ENCODE peak calls at places on chromosomes 7 and 10, in four cellular contexts. One of them, this sample, is unnamed. For H3K4me1 and H3K9me3, the result is how much of the 10 kb centered on the place peaks cover.

GRCh38 chr7:47801423-47801822 is 146.8 kb downstream of the PKD1L1 start:
- DNase-seq in esophagus squamous epithelium: no peak
- DNase-seq in K562: no peak
- DNase-seq in fibroblast of lung: no peak
- DNase-seq in this sample: no peak

GRCh38 chr10:102449321-102450123 is 1.8 kb downstream of the C10orf95 start:
- DNase-seq in esophagus squamous epithelium: peak
- DNase-seq in K562: peak
- DNase-seq in fibroblast of lung: peak
- DNase-seq in this sample: peak

GRCh38 chr7:72325561-72325960 is 86.6 kb downstream of the CALN1 start:
- DNase-seq in esophagus squamous epithelium: no peak
- DNase-seq in K562: no peak
- DNase-seq in fibroblast of lung: no peak
- DNase-seq in this sample: no peak

GRCh38 chr7:76296743-76297740 is 5.4 kb upstream of the HSPB1 start:
- DNase-seq in esophagus squamous epithelium: peak
- DNase-seq in K562: no peak
- DNase-seq in fibroblast of lung: peak
- DNase-seq in this sample: no peak

GRCh38 chr7:105673367-105674188 is 92.3 kb upstream of the EFCAB10 start:
- DNase-seq in esophagus squamous epithelium: no peak
- DNase-seq in K562: no peak
- DNase-seq in fibroblast of lung: peak
- DNase-seq in this sample: no peak

GRCh38 chr7:36760856-36761762 is 36.8 kb upstream of the AOAH start:
- DNase-seq in esophagus squamous epithelium: no peak
- DNase-seq in K562: no peak
- DNase-seq in fibroblast of lung: no peak
- DNase-seq in this sample: no peak

GRCh38 chr7:106071356-106071998 is 40.6 kb downstream of the SYPL1 start:
- DNase-seq in esophagus squamous epithelium: no peak
- DNase-seq in K562: no peak
- DNase-seq in fibroblast of lung: peak
- DNase-seq in this sample: no peak

GRCh38 chr7:131627589-131628212 is 71.3 kb upstream of the PODXL start:
- DNase-seq in esophagus squamous epithelium: no peak
- DNase-seq in K562: no peak
- DNase-seq in fibroblast of lung: no peak
- DNase-seq in this sample: no peak

GRCh38 chr7:22399091-22399490 is 42.1 kb upstream of the RAPGEF5 start:
- DNase-seq in esophagus squamous epithelium: no peak
- DNase-seq in K562: no peak
- DNase-seq in fibroblast of lung: no peak
- DNase-seq in this sample: no peak

GRCh38 chr7:134702366-134703240 is 56.0 kb downstream of the BPGM start:
- DNase-seq in esophagus squamous epithelium: no peak
- DNase-seq in K562: no peak
- DNase-seq in fibroblast of lung: no peak
- DNase-seq in this sample: peak

GRCh38 chr10:113126506-113127192 is 176.6 kb downstream of the TCF7L2 start:
- DNase-seq in esophagus squamous epithelium: no peak
- DNase-seq in K562: no peak
- DNase-seq in fibroblast of lung: peak
- DNase-seq in this sample: peak

GRCh38 chr10:68132391-68132790 is 23.1 kb downstream of the MYPN start:
- DNase-seq in esophagus squamous epithelium: no peak
- DNase-seq in K562: no peak
- DNase-seq in fibroblast of lung: no peak
- DNase-seq in this sample: no peak

GRCh38 chr7:82057476-82057875 is 287.6 kb upstream of the HGF start:
- DNase-seq in esophagus squamous epithelium: no peak
- DNase-seq in K562: no peak
- DNase-seq in fibroblast of lung: peak
- DNase-seq in this sample: no peak

GRCh38 chr7:159062596-159062995 is 82.1 kb downstream of the VIPR2 start:
- DNase-seq in esophagus squamous epithelium: no peak
- DNase-seq in K562: no peak
- DNase-seq in fibroblast of lung: no peak
- DNase-seq in this sample: no peak

GRCh38 chr10:100489388-100489787 is 26.6 kb downstream of the WNT8B start:
- DNase-seq in esophagus squamous epithelium: no peak
- DNase-seq in K562: no peak
- DNase-seq in fibroblast of lung: no peak
- DNase-seq in this sample: no peak

GRCh38 chr7:128801667-128802066 is 9.9 kb downstream of the CCDC136 start:
- DNase-seq in esophagus squamous epithelium: no peak
- DNase-seq in K562: no peak
- DNase-seq in fibroblast of lung: no peak
- DNase-seq in this sample: no peak

GRCh38 chr7:44308741-44309270 is 16.6 kb downstream of the CAMK2B start:
- DNase-seq in esophagus squamous epithelium: no peak
- DNase-seq in K562: peak
- DNase-seq in fibroblast of lung: no peak
- DNase-seq in this sample: peak

GRCh38 chr10:129767751-129768150 is 196.3 kb downstream of the EBF3 start:
- DNase-seq in esophagus squamous epithelium: no peak
- DNase-seq in K562: no peak
- DNase-seq in fibroblast of lung: no peak
- DNase-seq in this sample: no peak

GRCh38 chr7:150962743-150963399 is 15.2 kb downstream of the KCNH2 start:
- DNase-seq in esophagus squamous epithelium: no peak
- DNase-seq in K562: peak
- DNase-seq in fibroblast of lung: no peak
- DNase-seq in this sample: peak

GRCh38 chr7:147547252-147547897 is 1043.2 kb upstream of the C7orf33 start:
- DNase-seq in esophagus squamous epithelium: no peak
- DNase-seq in K562: no peak
- DNase-seq in fibroblast of lung: peak
- DNase-seq in this sample: peak

GRCh38 chr10:36624551-36625100 is 500.8 kb upstream of the ANKRD30A start:
- DNase-seq in esophagus squamous epithelium: no peak
- DNase-seq in K562: no peak
- DNase-seq in fibroblast of lung: no peak
- DNase-seq in this sample: no peak

GRCh38 chr7:105876964-105877601 is 684 bp upstream of the ATXN7L1 start:
- DNase-seq in esophagus squamous epithelium: no peak
- DNase-seq in K562: peak
- DNase-seq in fibroblast of lung: peak
- DNase-seq in this sample: peak

GRCh38 chr7:131827421-131827820 is 271.0 kb upstream of the PODXL start:
- DNase-seq in esophagus squamous epithelium: no peak
- DNase-seq in K562: no peak
- DNase-seq in fibroblast of lung: peak
- DNase-seq in this sample: no peak

GRCh38 chr10:84375011-84375410 is 46.6 kb downstream of the CCSER2 start:
- DNase-seq in esophagus squamous epithelium: no peak
- DNase-seq in K562: peak
- DNase-seq in fibroblast of lung: peak
- DNase-seq in this sample: peak

GRCh38 chr10:17756557-17757208 is 4.7 kb downstream of the TMEM236 start:
- DNase-seq in esophagus squamous epithelium: no peak
- DNase-seq in K562: no peak
- DNase-seq in fibroblast of lung: no peak
- DNase-seq in this sample: no peak

GRCh38 chr10:112137381-112137987 is 46.1 kb downstream of the GPAM start:
- DNase-seq in esophagus squamous epithelium: no peak
- DNase-seq in K562: peak
- DNase-seq in fibroblast of lung: peak
- DNase-seq in this sample: peak

GRCh38 chr10:91798736-91799579 is 732 bp downstream of the TNKS2 start:
- DNase-seq in esophagus squamous epithelium: no peak
- DNase-seq in K562: no peak
- DNase-seq in fibroblast of lung: peak
- DNase-seq in this sample: peak

GRCh38 chr7:71566376-71566775 is 434.4 kb downstream of the GALNT17 start:
- DNase-seq in esophagus squamous epithelium: no peak
- DNase-seq in K562: no peak
- DNase-seq in fibroblast of lung: no peak
- DNase-seq in this sample: no peak

GRCh38 chr10:3805227-3805790 is 20.3 kb upstream of the KLF6 start:
- DNase-seq in esophagus squamous epithelium: no peak
- DNase-seq in K562: peak
- DNase-seq in fibroblast of lung: peak
- DNase-seq in this sample: no peak

GRCh38 chr7:76054129-76055120 is 6.5 kb downstream of the MDH2 start:
- DNase-seq in esophagus squamous epithelium: no peak
- DNase-seq in K562: no peak
- DNase-seq in fibroblast of lung: peak
- DNase-seq in this sample: no peak

GRCh38 chr7:90618880-90619279 is 22.8 kb downstream of the CDK14 start:
- DNase-seq in esophagus squamous epithelium: no peak
- DNase-seq in K562: no peak
- DNase-seq in fibroblast of lung: no peak
- DNase-seq in this sample: no peak

GRCh38 chr10:71255817-71256660 is 43.7 kb downstream of the UNC5B start:
- DNase-seq in esophagus squamous epithelium: no peak
- DNase-seq in K562: no peak
- DNase-seq in fibroblast of lung: peak
- DNase-seq in this sample: no peak

GRCh38 chr7:78528964-78529363 is 730.4 kb downstream of the PHTF2 start:
- DNase-seq in esophagus squamous epithelium: no peak
- DNase-seq in K562: no peak
- DNase-seq in fibroblast of lung: no peak
- DNase-seq in this sample: no peak

GRCh38 chr7:116511552-116512523 is 12.3 kb downstream of the CAV2 start:
- DNase-seq in esophagus squamous epithelium: no peak
- DNase-seq in K562: no peak
- DNase-seq in fibroblast of lung: peak
- DNase-seq in this sample: no peak

GRCh38 chr7:46321556-46322205 is 400.6 kb upstream of the IGFBP3 start:
- DNase-seq in esophagus squamous epithelium: no peak
- DNase-seq in K562: no peak
- DNase-seq in fibroblast of lung: peak
- DNase-seq in this sample: no peak

GRCh38 chr10:60460058-60460457 is 70.4 kb upstream of the ANK3 start:
- DNase-seq in esophagus squamous epithelium: no peak
- DNase-seq in K562: no peak
- DNase-seq in fibroblast of lung: no peak
- DNase-seq in this sample: no peak
- H3K4me1 ChIP-seq in esophagus squamous epithelium: under half
- H3K4me1 ChIP-seq in K562: under half
- H3K4me1 ChIP-seq in fibroblast of lung: under half
- H3K4me1 ChIP-seq in this sample: under half

GRCh38 chr7:54885285-54885684 is 126.3 kb upstream of the SEC61G start:
- DNase-seq in esophagus squamous epithelium: no peak
- DNase-seq in K562: no peak
- DNase-seq in fibroblast of lung: no peak
- DNase-seq in this sample: no peak

GRCh38 chr7:54888736-54889082 is 129.7 kb upstream of the SEC61G start:
- DNase-seq in esophagus squamous epithelium: no peak
- DNase-seq in K562: no peak
- DNase-seq in fibroblast of lung: no peak
- DNase-seq in this sample: no peak

GRCh38 chr7:54882694-54883093 is 123.7 kb upstream of the SEC61G start:
- DNase-seq in esophagus squamous epithelium: no peak
- DNase-seq in K562: no peak
- DNase-seq in fibroblast of lung: no peak
- DNase-seq in this sample: no peak

DNA sequence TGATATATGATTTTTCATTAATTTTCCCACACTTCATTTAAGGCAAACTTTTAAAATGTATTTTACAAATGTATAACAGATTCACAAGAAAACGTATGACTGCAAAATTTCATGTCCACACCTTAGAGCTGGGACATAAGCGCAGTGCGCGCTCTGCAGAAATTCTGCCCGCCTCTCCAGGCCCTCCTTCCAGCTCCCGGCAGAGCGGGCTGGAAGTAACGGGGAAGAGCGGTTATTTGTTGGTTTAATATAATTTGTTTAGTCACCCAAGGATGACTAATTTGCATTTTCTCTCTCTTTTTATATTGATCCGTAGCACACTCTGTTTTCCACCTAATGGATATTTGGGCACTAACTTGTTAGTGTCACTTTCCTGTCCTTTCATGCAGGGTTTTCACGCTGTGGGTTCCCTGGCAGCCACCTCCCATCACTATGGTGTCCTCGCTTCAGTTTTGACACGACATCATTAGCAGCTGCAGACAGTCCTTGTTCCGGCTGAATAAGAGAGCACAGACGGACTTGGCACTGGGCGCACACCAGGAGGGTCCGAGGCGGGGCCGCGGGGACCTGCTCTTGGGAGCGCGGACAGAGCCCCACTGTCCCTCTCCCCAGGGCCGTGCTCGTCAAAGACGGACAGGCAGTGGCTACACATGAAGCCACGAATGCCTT is 129.2 kb upstream of the SEC61G start:
- DNase-seq in esophagus squamous epithelium: no peak
- DNase-seq in K562: no peak
- DNase-seq in fibroblast of lung: peak
- DNase-seq in this sample: no peak
- H3K4me3 ChIP-seq in esophagus squamous epithelium: peak
- H3K4me3 ChIP-seq in K562: no peak
- H3K4me3 ChIP-seq in fibroblast of lung: peak
- H3K4me3 ChIP-seq in this sample: no peak

DNA sequence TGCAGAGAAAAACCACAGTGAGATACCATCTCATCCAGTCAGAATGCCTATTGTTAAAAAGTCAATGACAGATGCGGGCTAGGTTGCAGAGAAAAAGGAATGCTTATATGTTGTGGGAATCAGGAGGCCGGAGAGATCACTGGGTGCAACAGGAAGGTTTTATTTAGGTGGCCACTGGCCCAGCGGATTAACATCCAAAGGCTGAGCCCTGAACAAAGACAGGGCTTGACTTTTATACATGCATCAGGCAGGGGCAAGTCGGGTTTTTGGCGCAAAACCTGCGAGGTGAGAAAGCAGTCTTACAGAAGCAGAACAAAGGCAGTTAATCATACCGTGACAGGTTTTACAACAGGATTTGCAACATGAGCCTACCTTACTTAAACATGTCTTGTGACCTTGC is 620 bp downstream of the ZNF117 start:
- DNase-seq in esophagus squamous epithelium: no peak
- DNase-seq in K562: no peak
- DNase-seq in fibroblast of lung: no peak
- DNase-seq in this sample: no peak
- H3K9me3 ChIP-seq in esophagus squamous epithelium: half or more
- H3K9me3 ChIP-seq in K562: under half
- H3K9me3 ChIP-seq in fibroblast of lung: under half
- H3K9me3 ChIP-seq in this sample: under half

DNA sequence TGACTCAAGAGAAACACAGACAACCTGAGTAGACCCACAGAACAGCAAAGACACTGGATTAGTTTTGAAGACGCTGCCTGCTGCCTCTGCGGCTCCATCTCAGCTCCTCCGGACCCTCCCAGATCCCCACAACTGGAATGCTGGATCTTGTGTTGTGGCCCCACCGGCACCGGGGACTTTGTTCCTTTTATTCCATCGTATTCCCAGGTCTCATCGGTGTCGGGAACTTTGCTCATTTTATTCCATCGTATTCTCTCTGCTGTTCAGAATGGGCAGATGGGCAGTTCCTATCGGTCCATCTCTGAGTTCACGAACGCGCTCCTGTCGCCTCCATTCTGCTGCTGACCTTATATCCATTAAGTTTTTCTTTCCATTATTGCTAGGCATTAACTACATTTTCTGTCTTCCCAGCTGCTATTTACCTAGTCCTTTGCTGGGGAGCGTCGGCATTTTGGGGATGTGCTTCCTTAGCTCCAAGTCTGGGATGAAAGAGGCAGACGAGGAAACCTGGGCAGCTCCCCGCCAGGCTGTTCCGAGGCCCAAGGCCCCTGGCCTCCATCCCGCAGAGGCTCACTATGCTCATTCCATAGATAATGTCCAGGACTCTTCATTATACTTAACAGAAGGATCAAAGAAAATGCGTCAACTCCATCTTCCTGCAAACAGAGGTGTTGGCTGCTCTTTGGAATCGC is 192.4 kb downstream of the MAD1L1 start:
- DNase-seq in esophagus squamous epithelium: no peak
- DNase-seq in K562: no peak
- DNase-seq in fibroblast of lung: no peak
- DNase-seq in this sample: no peak
- H3K4me1 ChIP-seq in esophagus squamous epithelium: under half
- H3K4me1 ChIP-seq in K562: under half
- H3K4me1 ChIP-seq in fibroblast of lung: under half
- H3K4me1 ChIP-seq in this sample: under half

This sample was measured in HAP-1.